ENCODE peak calls at places on chromosomes 16 and 17, in nine cellular contexts. B is breast epithelium, P is Peyer's patch, G is MM.1S, F is epithelial cell of esophagus, D is tibial nerve, A is BE2C, U is HCT116, Z is lower leg skin. R is an unnamed sample.

GRCh38 chr17:10745231-10745630 is 15.4 kb upstream of the TMEM220 start:
- DNase-seq in B (peak), P (no peak), G (no peak), F (peak), D (no peak), A (no peak), U (no peak), Z (peak), R (no peak)

GRCh38 chr17:42405963-42406495 is 17.0 kb downstream of the CAVIN1 start:
- DNase-seq in B (peak), P (peak), G (peak), F (peak), D (peak), A (peak), U (no peak), Z (peak), R (peak)

GRCh38 chr16:46883353-46883689 is 841 bp upstream of the GPT2 start:
- DNase-seq in B (no peak), P (no peak), G (no peak), F (no peak), D (no peak), A (no peak), U (no peak), Z (no peak), R (no peak)

GRCh38 chr16:58053682-58054005 is 28.1 kb downstream of the MMP15 start:
- DNase-seq in B (no peak), P (no peak), G (no peak), F (no peak), D (no peak), A (no peak), U (no peak), Z (no peak), R (no peak)

GRCh38 chr17:60743812-60744211 is 66.2 kb downstream of the BCAS3 start:
- DNase-seq in B (no peak), P (no peak), G (no peak), F (peak), D (no peak), A (no peak), U (peak), Z (no peak), R (peak)

GRCh38 chr17:42072323-42073187 is 22.2 kb upstream of the C17orf113 start:
- DNase-seq in B (no peak), P (no peak), G (no peak), F (no peak), D (no peak), A (peak), U (no peak), Z (no peak), R (no peak)

GRCh38 chr17:79192503-79193500 is 118.2 kb downstream of the ENGASE start:
- DNase-seq in B (no peak), P (no peak), G (peak), F (peak), D (no peak), A (no peak), U (no peak), Z (no peak), R (peak)

GRCh38 chr16:10121496-10121895 is 60.7 kb downstream of the GRIN2A start:
- DNase-seq in B (no peak), P (no peak), G (no peak), F (peak), D (no peak), A (no peak), U (no peak), Z (no peak), R (peak)

GRCh38 chr17:68326681-68327080 is 35.4 kb downstream of the ARSG start:
- DNase-seq in B (no peak), P (no peak), G (no peak), F (peak), D (no peak), A (no peak), U (no peak), Z (no peak), R (no peak)

GRCh38 chr17:59892251-59892848 is 393 bp downstream of the TUBD1 start:
- DNase-seq in B (peak), P (no peak), G (no peak), F (no peak), D (no peak), A (no peak), U (no peak), Z (peak), R (no peak)

GRCh38 chr17:21191698-21192097 is 22.3 kb downstream of the TMEM11 start:
- DNase-seq in B (no peak), P (no peak), G (peak), F (no peak), D (no peak), A (peak), U (no peak), Z (no peak), R (no peak)

GRCh38 chr16:56356276-56357241 is 68.8 kb downstream of the AMFR start:
- DNase-seq in B (peak), P (peak), G (peak), F (peak), D (peak), A (peak), U (peak), Z (peak), R (peak)

GRCh38 chr17:3514873-3515272 is 39.1 kb downstream of the ASPA start:
- DNase-seq in B (no peak), P (no peak), G (no peak), F (no peak), D (no peak), A (no peak), U (no peak), Z (no peak), R (no peak)

GRCh38 chr16:14307059-14307531 is 236.0 kb downstream of the MRTFB start:
- DNase-seq in B (no peak), P (no peak), G (no peak), F (no peak), D (no peak), A (no peak), U (no peak), Z (no peak), R (no peak)

GRCh38 chr17:2030779-2031163 is 818 bp downstream of the DPH1 start:
- DNase-seq in B (no peak), P (no peak), G (no peak), F (no peak), D (no peak), A (peak), U (peak), Z (no peak), R (peak)
- TF ChIP-seq CTCF in B (no peak), P (no peak), G (peak), F (peak), D (no peak), A (peak), U (peak), Z (no peak), R (peak)

DNA sequence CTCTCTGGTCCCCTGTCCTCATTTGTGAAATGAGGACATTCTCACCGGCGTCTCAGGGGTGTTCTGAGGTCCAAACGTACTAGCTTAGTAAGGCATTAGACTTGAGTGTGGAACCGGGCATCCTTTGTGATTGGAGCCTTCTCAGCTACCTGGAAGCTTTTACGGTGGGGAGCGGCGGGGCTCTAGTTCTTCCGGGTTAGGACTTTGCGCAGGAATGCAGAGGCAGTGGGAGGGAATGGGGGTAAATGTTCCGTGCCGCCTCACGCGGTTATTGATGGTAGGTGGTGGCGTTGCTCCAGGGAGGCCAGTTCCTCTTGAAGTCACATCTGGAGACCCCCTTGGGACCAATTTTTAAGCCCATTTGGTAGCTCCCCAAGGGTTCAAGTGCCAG is 113.6 kb downstream of the SNX29 start:
- DNase-seq in B (peak), P (no peak), G (no peak), F (no peak), D (no peak), A (no peak), U (no peak), Z (peak), R (no peak)
- H3K4me3 ChIP-seq in B (peak), P (no peak), G (no peak), F (no peak), D (no peak), A (no peak), U (no peak), Z (no peak), R (peak)

GRCh38 chr16:5056347-5056746 is 9.4 kb downstream of the C16orf89 start:
- DNase-seq in B (no peak), P (peak), G (peak), F (peak), D (no peak), A (peak), U (peak), Z (no peak), R (no peak)
- TF ChIP-seq CTCF in B (no peak), P (no peak), G (peak), F (peak), D (no peak), A (peak), U (peak), Z (no peak), R (peak)

GRCh38 chr17:58333396-58334207 is 5.0 kb upstream of the TSPOAP1 start:
- DNase-seq in B (no peak), P (no peak), G (no peak), F (no peak), D (no peak), A (no peak), U (no peak), Z (no peak), R (no peak)
- H3K4me3 ChIP-seq in B (no peak), P (peak), G (peak), F (no peak), D (peak), A (no peak), U (no peak), Z (no peak), R (no peak)

GRCh38 chr16:30983289-30983889 is 1.6 kb upstream of the HSD3B7 start:
- DNase-seq in B (no peak), P (no peak), G (no peak), F (no peak), D (no peak), A (no peak), U (no peak), Z (no peak), R (no peak)

GRCh38 chr16:30983898-30984610 is 953 bp upstream of the HSD3B7 start:
- DNase-seq in B (no peak), P (no peak), G (no peak), F (no peak), D (no peak), A (no peak), U (no peak), Z (no peak), R (no peak)

GRCh38 chr16:30986129-30986991 is 1.4 kb downstream of the HSD3B7 start:
- DNase-seq in B (no peak), P (no peak), G (no peak), F (no peak), D (no peak), A (no peak), U (no peak), Z (no peak), R (no peak)

GRCh38 chr16:30985401-30986128 is 558 bp downstream of the HSD3B7 start:
- DNase-seq in B (peak), P (peak), G (no peak), F (peak), D (no peak), A (no peak), U (peak), Z (peak), R (no peak)

DNA sequence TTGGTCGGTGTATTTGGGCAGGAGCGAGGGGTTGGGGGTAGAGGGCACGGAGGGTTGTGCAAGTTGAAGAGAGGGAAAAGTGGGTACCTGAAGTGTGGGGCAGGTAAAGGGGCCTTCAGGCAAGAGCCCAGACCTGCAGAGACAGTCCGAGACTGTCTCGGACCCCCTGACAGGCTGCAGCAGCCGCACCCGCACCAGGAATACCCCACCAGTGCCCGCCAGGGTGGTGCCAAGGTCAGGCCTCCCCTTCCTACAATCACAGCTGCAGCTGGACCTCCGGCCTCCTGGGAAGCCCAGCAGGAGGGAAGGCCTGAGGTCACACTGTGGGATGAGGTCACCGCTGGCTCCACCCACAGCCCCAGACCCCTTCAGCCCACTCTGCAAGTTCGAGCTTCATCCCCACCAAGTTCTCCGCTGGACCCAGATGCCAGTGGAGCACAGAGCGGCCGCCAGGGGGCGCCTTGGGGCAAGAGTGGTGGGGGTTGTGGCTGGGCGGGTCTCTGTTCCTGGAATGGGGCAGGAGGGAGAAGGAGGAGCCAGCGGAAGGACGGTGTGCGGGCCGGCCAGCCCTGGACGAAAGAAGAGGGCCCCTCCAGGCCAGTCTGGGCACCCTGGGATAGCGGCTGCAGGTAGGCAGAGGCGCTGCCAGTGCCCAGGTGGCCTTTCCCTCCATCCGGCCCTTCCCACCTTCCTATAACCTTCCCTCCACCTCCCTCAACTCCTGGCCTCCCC is at the start of gene HSD3B7:
- DNase-seq in B (peak), P (peak), G (peak), F (peak), D (peak), A (peak), U (peak), Z (peak), R (peak)
- TF ChIP-seq CTCF in B (peak), P (peak), G (peak), F (peak), D (peak), A (peak), U (peak), Z (no peak), R (peak)

GRCh38 chr17:50147841-50148225 is 2.6 kb downstream of the PPP1R9B start:
- DNase-seq in B (no peak), P (peak), G (no peak), F (no peak), D (no peak), A (no peak), U (no peak), Z (no peak), R (peak)
- H3K4me3 ChIP-seq in B (peak), P (peak), G (peak), F (peak), D (peak), A (peak), U (peak), Z (peak), R (peak)

DNA sequence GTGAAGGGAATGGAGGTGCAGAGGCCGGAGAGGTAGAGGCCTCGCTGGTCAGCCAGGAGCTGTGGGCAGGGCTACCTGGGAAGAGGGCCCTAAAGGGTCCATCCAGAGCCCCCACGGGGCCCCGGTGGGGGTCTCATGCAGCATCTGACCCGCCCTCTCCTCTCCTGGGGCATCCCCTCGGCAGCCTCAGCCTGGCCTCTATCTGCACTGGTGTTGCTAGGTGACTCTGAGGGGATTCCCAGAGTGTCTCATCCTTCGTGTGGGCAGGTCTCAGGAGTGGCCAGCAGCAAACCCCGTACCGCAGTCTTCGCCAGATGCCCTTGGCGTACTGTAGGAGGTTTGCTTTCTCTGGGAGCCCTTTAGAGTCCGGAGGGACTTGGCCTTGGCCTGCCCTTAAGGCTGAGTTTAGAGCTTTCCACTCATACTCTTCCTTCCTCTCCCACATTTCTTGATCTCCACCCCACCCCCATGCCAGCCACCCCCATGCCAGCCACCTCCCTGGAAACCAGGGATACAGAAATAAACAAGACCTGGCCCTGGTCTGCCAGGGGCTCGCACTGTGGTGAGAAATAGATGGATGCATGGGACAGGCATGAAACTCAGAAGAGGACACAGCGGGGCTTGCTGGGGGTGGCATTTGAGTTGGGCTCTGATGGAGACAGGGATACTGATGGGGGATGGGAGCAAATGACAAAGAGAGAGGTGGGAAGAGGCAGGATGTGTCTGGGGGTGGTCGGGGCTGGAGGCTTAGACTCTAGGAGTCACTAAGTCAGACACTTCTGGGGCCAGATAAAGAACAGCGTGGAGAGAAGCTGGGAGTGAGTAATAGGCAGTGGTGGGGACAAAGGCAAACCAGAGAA is 9.9 kb downstream of the SLC5A10 start:
- DNase-seq in B (no peak), P (no peak), G (no peak), F (no peak), D (no peak), A (no peak), U (no peak), Z (no peak), R (no peak)
- TF ChIP-seq CTCF in B (no peak), P (no peak), G (no peak), F (no peak), D (no peak), A (no peak), U (no peak), Z (no peak), R (no peak)

GRCh38 chr17:54969658-54970572 is 1.4 kb downstream of the STXBP4 start:
- DNase-seq in B (no peak), P (no peak), G (no peak), F (no peak), D (no peak), A (no peak), U (no peak), Z (no peak), R (no peak)
- H3K4me3 ChIP-seq in B (peak), P (peak), G (peak), F (peak), D (peak), A (peak), U (peak), Z (no peak), R (peak)

DNA sequence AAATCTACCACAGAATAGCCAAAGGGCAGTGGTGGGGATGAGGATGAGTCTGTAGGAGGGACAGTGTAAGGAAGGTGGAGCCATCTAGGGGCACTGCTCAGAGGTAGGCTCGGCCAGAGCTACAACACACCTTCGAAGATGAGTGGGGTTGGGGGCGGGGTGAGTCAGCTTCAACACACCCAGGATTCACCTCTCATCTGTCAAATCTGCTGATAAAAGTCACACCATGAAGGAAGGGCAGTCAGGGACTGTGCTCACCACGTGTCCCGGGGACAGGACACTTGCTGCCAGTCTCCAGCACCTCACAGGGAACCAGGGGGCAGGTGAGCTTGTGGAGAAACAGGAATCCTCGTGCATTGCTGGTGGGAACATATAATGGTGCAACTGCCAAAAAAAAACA is 133.3 kb downstream of the ANKRD11 start:
- DNase-seq in B (no peak), P (peak), G (no peak), F (peak), D (no peak), A (no peak), U (no peak), Z (no peak), R (no peak)
- TF ChIP-seq CTCF in B (no peak), P (no peak), G (no peak), F (no peak), D (no peak), A (peak), U (peak), Z (no peak), R (no peak)

GRCh38 chr16:69918241-69918640 is 32.9 kb upstream of the CLEC18A start:
- DNase-seq in B (no peak), P (no peak), G (no peak), F (no peak), D (no peak), A (no peak), U (no peak), Z (no peak), R (no peak)
- H3K4me3 ChIP-seq in B (peak), P (no peak), G (no peak), F (peak), D (no peak), A (no peak), U (no peak), Z (no peak), R (peak)

R was measured in fibroblast of pulmonary artery.